ENCODE peak calls at places on chromosome 18, in ten cellular contexts. U is glutamatergic neuron, V is tibial artery, X is heart left ventricle, P is GM12865, F is HFFc6, M is NB4, W is AG04450, A is RWPE1, L is left ventricle myocardium inferior. E is an unnamed sample.
A peak's percentile ranks its signal among the peaks of the same experiment; 100 is the strongest.

GRCh38 chr18:8965398-8965797 is 137.1 kb upstream of the NDUFV2 start:
- DNase-seq in U (no peak), V (no peak), X (no peak), P (no peak), F (no peak), M (no peak), W (no peak), A (no peak), L (no peak), E (no peak)

GRCh38 chr18:48475635-48476549 is 62.9 kb upstream of the CTIF start:
- DNase-seq in U (peak; percentile 43), V (peak; percentile 44), X (no peak), P (peak; percentile 68), F (peak; percentile 81), M (peak; percentile 73), W (peak; percentile 51), A (peak; percentile 55), L (no peak), E (peak; percentile 70)

GRCh38 chr18:12287684-12288405 is 20.2 kb upstream of the TUBB6 start:
- DNase-seq in U (peak; percentile 41), V (peak; percentile 86), X (peak; percentile 78), P (no peak), F (peak; percentile 96), M (no peak), W (peak; percentile 85), A (peak; percentile 86), L (peak; percentile 82), E (no peak)

GRCh38 chr18:58858591-58859468 is 5.8 kb upstream of the ZNF532 start:
- DNase-seq in U (no peak), V (peak; percentile 69), X (no peak), P (no peak), F (peak; percentile 62), M (no peak), W (no peak), A (no peak), L (no peak), E (no peak)

GRCh38 chr18:2699001-2699400 is 43.5 kb downstream of the SMCHD1 start:
- DNase-seq in U (no peak), V (no peak), X (no peak), P (no peak), F (no peak), M (no peak), W (no peak), A (no peak), L (no peak), E (no peak)

GRCh38 chr18:8898990-8899389 is 193.6 kb downstream of the MTCL1 start:
- DNase-seq in U (peak; percentile 36), V (no peak), X (no peak), P (no peak), F (no peak), M (no peak), W (no peak), A (no peak), L (no peak), E (no peak)

GRCh38 chr18:23872701-23873550 is 141.6 kb upstream of the TTC39C start:
- DNase-seq in U (no peak), V (no peak), X (no peak), P (no peak), F (no peak), M (no peak), W (no peak), A (peak; percentile 91), L (no peak), E (no peak)

GRCh38 chr18:10041180-10041579 is 127.4 kb downstream of the VAPA start:
- DNase-seq in U (peak; percentile 75), V (peak; percentile 90), X (no peak), P (no peak), F (no peak), M (no peak), W (no peak), A (no peak), L (peak; percentile 76), E (no peak)

GRCh38 chr18:60053747-60054304 is 154.0 kb downstream of the PMAIP1 start:
- DNase-seq in U (no peak), V (no peak), X (no peak), P (peak; percentile 52), F (peak; percentile 98), M (peak; percentile 59), W (peak; percentile 78), A (peak; percentile 76), L (no peak), E (no peak)

GRCh38 chr18:42931501-42931900 is 184.0 kb downstream of the RIT2 start:
- DNase-seq in U (no peak), V (no peak), X (no peak), P (no peak), F (no peak), M (no peak), W (no peak), A (no peak), L (no peak), E (no peak)

GRCh38 chr18:69002233-69002632 is 204.4 kb downstream of the CCDC102B start:
- DNase-seq in U (no peak), V (no peak), X (no peak), P (no peak), F (no peak), M (peak; percentile 12), W (no peak), A (no peak), L (no peak), E (no peak)

GRCh38 chr18:34787931-34788532 is 77.9 kb downstream of the DTNA start:
- DNase-seq in U (no peak), V (no peak), X (no peak), P (peak; percentile 73), F (peak; percentile 42), M (peak; percentile 64), W (no peak), A (peak; percentile 14), L (no peak), E (peak; percentile 45)

GRCh38 chr18:77110400-77110799 is 22.2 kb downstream of the MBP start:
- DNase-seq in U (no peak), V (no peak), X (peak; percentile 44), P (no peak), F (no peak), M (no peak), W (no peak), A (no peak), L (no peak), E (no peak)
- TF ChIP-seq CTCF in U (peak; percentile 37), V (no peak), X (no peak), P (no peak), F (peak; percentile 7), M (no peak), W (no peak), A (no peak), L (peak; percentile 29), E (no peak)

DNA sequence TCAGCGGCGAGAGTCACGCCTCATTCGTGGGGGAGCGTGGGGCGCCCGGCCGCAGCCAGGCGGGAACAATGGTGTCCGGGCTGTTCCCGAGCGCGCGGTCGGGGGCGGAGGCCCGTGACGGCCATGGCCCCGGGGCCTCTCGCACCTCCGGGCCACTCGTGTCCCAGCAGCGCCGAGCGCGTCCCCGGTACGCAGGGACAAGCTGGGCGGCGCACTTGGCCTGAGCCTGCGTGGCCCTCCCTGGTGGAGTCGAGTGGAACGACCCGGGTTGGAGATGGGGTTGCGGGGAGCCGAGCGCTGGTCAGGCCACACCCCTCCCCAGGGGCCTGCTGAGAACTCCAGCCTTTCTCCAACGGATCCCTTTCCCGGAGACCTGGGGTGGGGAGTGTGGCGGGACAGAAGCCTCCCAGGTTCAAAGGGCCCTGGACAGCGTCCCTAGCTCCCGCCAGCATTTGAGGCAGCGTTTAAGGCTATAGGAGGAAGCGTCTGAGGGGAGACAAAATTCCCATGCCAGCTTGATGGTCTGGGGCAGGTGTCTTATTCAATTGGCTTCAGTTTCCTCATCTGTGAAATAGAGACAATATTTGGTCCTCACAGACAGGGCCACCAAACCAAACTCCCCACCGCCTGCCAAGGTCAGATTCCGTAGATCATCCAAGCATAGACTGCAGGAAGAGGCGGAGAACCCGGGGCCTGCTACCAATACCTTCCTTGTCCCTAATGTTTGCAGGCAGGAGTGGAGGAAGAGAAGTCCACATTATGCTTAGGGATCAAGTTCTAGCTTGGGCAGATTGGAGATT is 545 bp downstream of the CNDP2 start:
- DNase-seq in U (peak; percentile 79), V (peak; percentile 41), X (peak; percentile 84), P (peak; percentile 67), F (peak; percentile 41), M (peak; percentile 56), W (peak; percentile 8), A (peak; percentile 58), L (peak; percentile 68), E (no peak)
- TF ChIP-seq CTCF in U (no peak), V (no peak), X (peak; percentile 33), P (no peak), F (peak; percentile 53), M (no peak), W (peak; percentile 15), A (no peak), L (peak; percentile 41), E (no peak)

GRCh38 chr18:46212398-46212797 is 108.2 kb downstream of the HAUS1 start:
- DNase-seq in U (no peak), V (no peak), X (no peak), P (no peak), F (no peak), M (no peak), W (no peak), A (no peak), L (no peak), E (no peak)

GRCh38 chr18:46214435-46214834 is 110.2 kb downstream of the HAUS1 start:
- DNase-seq in U (no peak), V (no peak), X (no peak), P (no peak), F (no peak), M (no peak), W (no peak), A (no peak), L (no peak), E (no peak)

GRCh38 chr18:46211816-46212215 is 107.6 kb downstream of the HAUS1 start:
- DNase-seq in U (no peak), V (no peak), X (no peak), P (no peak), F (no peak), M (no peak), W (no peak), A (no peak), L (no peak), E (peak; percentile 27)

GRCh38 chr18:46215902-46216723 is 111.9 kb downstream of the HAUS1 start:
- DNase-seq in U (no peak), V (no peak), X (no peak), P (no peak), F (no peak), M (no peak), W (no peak), A (no peak), L (no peak), E (no peak)

GRCh38 chr18:46213295-46213694 is 109.1 kb downstream of the HAUS1 start:
- DNase-seq in U (no peak), V (no peak), X (no peak), P (peak; percentile 41), F (no peak), M (no peak), W (no peak), A (peak; percentile 26), L (no peak), E (peak; percentile 53)
- TF ChIP-seq CTCF in U (peak; percentile 60), V (no peak), X (peak; percentile 60), P (peak; percentile 40), F (peak; percentile 66), M (peak; percentile 25), W (peak; percentile 38), A (peak; percentile 11), L (peak; percentile 64), E (peak; percentile 43)

DNA sequence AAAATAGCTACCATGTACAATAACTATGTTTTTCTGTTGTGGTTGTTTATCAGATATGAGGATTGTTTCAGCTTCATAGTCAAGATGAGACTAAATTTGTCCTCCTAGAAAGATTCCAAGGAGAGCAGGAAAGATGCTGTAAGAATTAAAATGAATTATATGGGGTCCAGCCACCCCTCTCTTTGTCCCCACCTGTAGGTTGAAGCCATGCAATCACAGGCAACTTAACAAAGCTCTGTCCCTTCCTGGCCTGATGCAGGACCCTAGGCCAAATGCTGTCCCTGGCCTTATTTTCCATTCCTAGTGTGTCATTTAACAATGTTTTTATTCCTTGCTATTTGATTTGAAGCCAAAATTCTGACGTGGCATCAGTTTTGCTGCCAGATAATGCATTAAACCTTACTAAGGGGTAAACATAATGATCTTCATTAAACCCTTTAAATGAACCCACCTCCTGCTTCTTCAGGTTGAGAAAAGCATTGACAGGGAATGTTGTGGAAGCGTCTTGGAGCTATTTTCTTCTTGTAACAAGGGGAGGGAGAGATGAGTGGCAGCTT is 240.9 kb upstream of the ZNF521 start:
- DNase-seq in U (no peak), V (no peak), X (no peak), P (no peak), F (no peak), M (no peak), W (no peak), A (no peak), L (no peak), E (no peak)
- TF ChIP-seq CTCF in U (no peak), V (no peak), X (no peak), P (no peak), F (no peak), M (no peak), W (no peak), A (no peak), L (no peak), E (no peak)